ENCODE peak calls at places on chromosomes 5 and 9, in ten cellular contexts. C, V, Q, E, O, U, A, R, N and K are unnamed samples.

GRCh38 chr5:94463739-94464138 is 154.7 kb downstream of the KIAA0825 start:
- DNase-seq in N (peak), R (no peak), U (no peak), A (no peak), E (peak), O (no peak), V (no peak), Q (no peak), C (no peak), K (no peak)

GRCh38 chr5:154940375-154940771 is 500 bp upstream of the MRPL22 start:
- DNase-seq in E (no peak), A (no peak), U (no peak), N (no peak), C (no peak), V (no peak), R (no peak), Q (no peak), O (no peak), K (no peak)

GRCh38 chr9:38761334-38761733 is 41.4 kb upstream of the FAM240B start:
- DNase-seq in V (peak), U (no peak), Q (no peak), N (no peak), E (no peak), R (no peak), C (no peak), A (no peak), O (no peak), K (no peak)

GRCh38 chr5:172579403-172579990 is 61.6 kb upstream of the NEURL1B start:
- DNase-seq in E (no peak), R (no peak), N (no peak), Q (no peak), U (no peak), C (no peak), A (no peak), O (peak), V (no peak), K (peak)

GRCh38 chr9:34087370-34087769 is 38.7 kb upstream of the UBAP2 start:
- DNase-seq in E (no peak), A (no peak), V (no peak), C (no peak), N (no peak), Q (no peak), R (no peak), U (no peak), O (no peak), K (no peak)

GRCh38 chr9:6780690-6781089 is 22.9 kb downstream of the KDM4C start:
- DNase-seq in U (no peak), V (no peak), Q (no peak), E (peak), C (no peak), A (no peak), O (no peak), N (no peak), R (no peak), K (no peak)

GRCh38 chr9:3887121-3887797 is 361.5 kb upstream of the RFX3 start:
- DNase-seq in Q (no peak), R (no peak), V (no peak), E (no peak), A (no peak), U (no peak), O (no peak), C (no peak), N (no peak), K (no peak)

GRCh38 chr5:159459951-159460538 is 129.8 kb upstream of the IL12B start:
- DNase-seq in N (no peak), A (no peak), R (peak), O (no peak), C (no peak), E (peak), V (no peak), U (no peak), Q (no peak), K (no peak)

GRCh38 chr9:86668488-86668887 is 278.8 kb downstream of the GAS1 start:
- DNase-seq in O (no peak), Q (no peak), N (no peak), C (no peak), R (no peak), V (no peak), U (no peak), E (peak), A (no peak), K (no peak)

GRCh38 chr5:171388816-171389168 is 1.1 kb downstream of the NPM1 start:
- DNase-seq in N (no peak), R (no peak), O (no peak), Q (no peak), A (no peak), V (no peak), U (no peak), E (no peak), C (no peak), K (no peak)

GRCh38 chr5:135534609-135535419 is 950 bp downstream of the NEUROG1 start:
- DNase-seq in R (no peak), O (no peak), A (no peak), V (peak), Q (no peak), U (no peak), N (no peak), C (no peak), E (no peak), K (no peak)

GRCh38 chr9:87434341-87434740 is 63.3 kb upstream of the DAPK1 start:
- DNase-seq in E (no peak), A (no peak), Q (no peak), R (no peak), O (no peak), V (no peak), C (no peak), N (no peak), U (no peak), K (no peak)

GRCh38 chr5:33321026-33321425 is 119.7 kb upstream of the TARS1 start:
- DNase-seq in C (peak), R (peak), U (no peak), N (no peak), O (no peak), Q (no peak), A (no peak), V (no peak), E (peak), K (no peak)
- H3K27ac ChIP-seq in C (no peak), R (peak), U (peak), N (no peak), O (peak), Q (peak), A (peak), V (no peak), E (peak), K (peak)

GRCh38 chr5:177364159-177364962 is 6.6 kb downstream of the RGS14 start:
- DNase-seq in N (no peak), O (no peak), A (no peak), R (no peak), C (no peak), V (peak), Q (no peak), E (no peak), U (no peak), K (no peak)

GRCh38 chr5:177361418-177362101 is 3.8 kb downstream of the RGS14 start:
- DNase-seq in Q (no peak), O (no peak), V (peak), U (no peak), E (no peak), C (no peak), R (no peak), A (no peak), N (no peak), K (no peak)

GRCh38 chr5:177363565-177363964 is 5.8 kb downstream of the RGS14 start:
- DNase-seq in U (no peak), N (no peak), V (no peak), O (no peak), E (no peak), R (no peak), A (no peak), Q (no peak), C (no peak), K (no peak)

GRCh38 chr5:177362871-177363507 is 5.3 kb downstream of the RGS14 start:
- DNase-seq in E (no peak), O (peak), N (peak), U (no peak), A (peak), C (peak), Q (peak), V (peak), R (peak), K (peak)

GRCh38 chr5:177362102-177362868 is 4.6 kb downstream of the RGS14 start:
- DNase-seq in C (no peak), U (no peak), R (no peak), Q (no peak), E (no peak), O (no peak), V (peak), N (no peak), A (no peak), K (no peak)
- H3K27ac ChIP-seq in C (peak), U (peak), R (no peak), Q (peak), E (no peak), O (no peak), V (no peak), N (no peak), A (no peak), K (no peak)

GRCh38 chr9:125960631-125961030 is 213.5 kb downstream of the PBX3 start:
- DNase-seq in E (no peak), N (peak), A (no peak), C (no peak), Q (no peak), V (no peak), U (no peak), O (no peak), R (no peak), K (no peak)
- H3K27ac ChIP-seq in E (no peak), N (no peak), A (no peak), C (no peak), Q (no peak), V (no peak), U (no peak), O (no peak), R (no peak), K (no peak)

DNA sequence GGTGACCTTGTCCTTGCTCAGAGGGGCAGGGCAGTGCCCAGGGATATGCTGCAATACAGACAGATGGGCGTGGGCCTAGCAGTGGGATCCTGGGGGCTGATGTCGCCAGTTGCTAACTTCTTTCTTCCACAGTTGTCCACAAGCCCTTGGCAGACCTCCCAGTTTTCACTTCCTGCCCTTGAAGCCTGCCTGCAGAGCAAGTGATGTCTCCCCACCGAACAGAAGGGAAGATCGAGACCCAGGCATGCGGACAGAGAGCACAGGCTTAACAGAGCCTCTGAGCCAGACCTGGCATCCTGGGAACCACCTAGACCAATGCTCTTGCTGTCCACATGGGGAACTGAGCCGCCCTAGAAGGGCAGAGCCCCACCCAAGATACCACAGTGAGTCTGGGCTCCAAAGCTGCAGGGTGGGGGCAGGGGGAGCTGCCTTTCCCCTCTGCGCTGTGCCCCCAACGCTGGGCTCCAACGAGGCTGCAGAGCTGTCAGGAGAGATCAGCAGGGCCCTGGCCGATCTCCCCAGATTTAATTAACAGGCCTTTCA is 13.5 kb upstream of the LAMC3 start:
- DNase-seq in C (peak), U (no peak), R (peak), A (peak), N (peak), V (peak), O (peak), E (peak), Q (peak), K (peak)
- H3K27ac ChIP-seq in C (peak), U (no peak), R (no peak), A (no peak), N (peak), V (no peak), O (no peak), E (no peak), Q (no peak), K (no peak)

GRCh38 chr9:69074801-69075200 is 39.2 kb downstream of the FXN start:
- DNase-seq in C (no peak), O (no peak), A (no peak), N (no peak), R (no peak), V (no peak), U (no peak), Q (no peak), E (no peak), K (no peak)

GRCh38 chr9:69078581-69078980 is 43.0 kb downstream of the FXN start:
- DNase-seq in N (no peak), Q (no peak), R (no peak), V (no peak), O (peak), E (no peak), C (no peak), A (peak), U (no peak), K (peak)

GRCh38 chr9:69079186-69079585 is 43.6 kb downstream of the FXN start:
- DNase-seq in O (no peak), V (no peak), N (no peak), U (no peak), A (no peak), R (no peak), E (no peak), C (no peak), Q (no peak), K (no peak)

GRCh38 chr9:69078069-69078468 is 42.5 kb downstream of the FXN start:
- DNase-seq in O (no peak), E (no peak), R (no peak), C (no peak), Q (no peak), U (no peak), A (no peak), V (no peak), N (no peak), K (no peak)

GRCh38 chr9:69076550-69076949 is 41.0 kb downstream of the FXN start:
- DNase-seq in E (no peak), A (no peak), V (no peak), Q (no peak), N (no peak), C (no peak), O (no peak), R (no peak), U (no peak), K (no peak)
- H3K27ac ChIP-seq in E (no peak), A (peak), V (no peak), Q (no peak), N (no peak), C (no peak), O (peak), R (no peak), U (no peak), K (peak)

GRCh38 chr5:115758356-115758755 is 58.1 kb downstream of the CDO1 start:
- DNase-seq in Q (no peak), U (no peak), A (no peak), O (no peak), N (no peak), C (no peak), V (no peak), E (no peak), R (no peak), K (no peak)
- H3K27ac ChIP-seq in Q (no peak), U (no peak), A (no peak), O (no peak), N (no peak), C (no peak), V (no peak), E (no peak), R (no peak), K (no peak)

GRCh38 chr5:142425286-142426065 is 100.7 kb upstream of the SPRY4 start:
- DNase-seq in Q (no peak), C (no peak), V (peak), R (no peak), N (no peak), E (peak), O (no peak), U (no peak), A (no peak), K (no peak)
- H3K27ac ChIP-seq in Q (no peak), C (no peak), V (no peak), R (no peak), N (peak), E (no peak), O (peak), U (peak), A (peak), K (peak)

GRCh38 chr9:70043689-70044449 is at the start of gene MAMDC2:
- DNase-seq in A (peak), E (peak), Q (peak), C (no peak), R (no peak), V (peak), O (peak), U (no peak), N (peak), K (peak)
- H3K27ac ChIP-seq in A (peak), E (no peak), Q (peak), C (peak), R (no peak), V (no peak), O (peak), U (peak), N (peak), K (peak)

GRCh38 chr9:121216406-121216805 is 14.7 kb upstream of the RAB14 start:
- DNase-seq in R (no peak), A (no peak), Q (no peak), O (no peak), C (no peak), N (no peak), V (no peak), E (no peak), U (no peak), K (no peak)

GRCh38 chr9:121213136-121213806 is 11.6 kb upstream of the RAB14 start:
- DNase-seq in U (peak), C (peak), R (peak), E (peak), V (peak), O (peak), N (peak), A (peak), Q (peak), K (peak)

GRCh38 chr9:121217609-121218292 is 16.1 kb upstream of the RAB14 start:
- DNase-seq in E (peak), R (peak), U (no peak), V (no peak), Q (no peak), A (no peak), C (no peak), N (no peak), O (no peak), K (no peak)

GRCh38 chr9:121210536-121210935 is 8.9 kb upstream of the RAB14 start:
- DNase-seq in N (no peak), E (no peak), R (no peak), U (no peak), V (no peak), A (no peak), O (no peak), Q (no peak), C (no peak), K (no peak)

DNA sequence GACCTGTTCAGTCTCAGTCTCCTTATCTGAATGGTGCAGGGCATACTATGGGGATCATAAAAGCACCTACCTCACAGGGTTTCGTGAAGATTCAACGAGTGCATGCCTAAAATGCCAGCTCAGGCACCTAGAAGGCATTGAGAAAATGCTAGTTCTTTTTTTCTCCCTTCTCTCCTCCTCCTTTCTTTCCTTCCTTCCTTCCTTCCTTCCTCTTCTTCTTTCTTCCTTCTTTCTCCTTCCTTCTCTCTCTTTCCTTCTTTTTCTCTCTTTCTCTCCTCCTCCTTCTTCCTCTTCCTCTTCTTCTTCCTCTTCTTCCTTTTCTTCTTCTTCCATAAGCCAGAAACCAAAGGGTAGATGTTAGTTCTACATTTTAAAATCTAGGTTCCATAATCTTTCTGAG is 12.3 kb upstream of the RAB14 start:
- DNase-seq in V (no peak), O (no peak), U (no peak), R (no peak), A (no peak), N (no peak), C (no peak), E (no peak), Q (no peak), K (no peak)
- H3K27ac ChIP-seq in V (no peak), O (no peak), U (no peak), R (no peak), A (peak), N (no peak), C (no peak), E (no peak), Q (no peak), K (no peak)

DNA sequence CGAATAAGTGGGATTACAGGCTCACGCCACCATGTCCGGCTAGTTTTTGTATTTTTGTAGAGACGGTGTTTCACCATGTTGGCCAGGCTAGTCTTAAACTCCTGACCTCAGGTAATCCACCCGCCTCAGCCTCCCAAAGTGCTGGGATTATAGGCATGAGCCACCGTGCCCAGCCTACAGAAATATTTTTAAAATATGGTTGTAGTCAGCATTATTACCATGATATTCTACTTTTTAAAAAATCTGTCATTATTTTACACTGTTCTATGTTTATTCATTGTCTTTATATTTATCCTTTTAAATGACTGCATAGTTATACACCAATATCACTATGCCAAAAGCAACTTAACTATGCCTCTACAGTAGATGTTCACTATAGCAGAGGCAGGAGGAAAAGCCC is 41.6 kb upstream of the SLC30A5 start:
- DNase-seq in O (no peak), A (no peak), U (no peak), N (no peak), E (no peak), V (no peak), Q (no peak), R (no peak), C (no peak), K (no peak)
- H3K27ac ChIP-seq in O (no peak), A (no peak), U (no peak), N (no peak), E (no peak), V (no peak), Q (no peak), R (no peak), C (no peak), K (no peak)